ENCODE peak calls at places on chromosomes 11 and 22, in seven cellular contexts. One of them, this sample, is unnamed.
A peak's percentile ranks its signal among the peaks of the same experiment; 100 is the strongest.

GRCh38 chr22:31449521-31449920 is 40.1 kb downstream of the EIF4ENIF1 start:
- DNase-seq in HFF-Myc: no peak
- DNase-seq in nucleus accumbens: no peak
- DNase-seq in CD8-positive, alpha-beta memory T cell: no peak
- DNase-seq in lower leg skin: no peak
- DNase-seq in activated T-cell treated with anti-CD3 and anti-CD28 coated beads for 24 hours: no peak
- DNase-seq in RPMI7951: no peak
- DNase-seq in this sample: no peak

GRCh38 chr11:1643146-1643690 is 13.6 kb downstream of the KRTAP5-5 start:
- DNase-seq in HFF-Myc: no peak
- DNase-seq in nucleus accumbens: no peak
- DNase-seq in lower leg skin: no peak
- DNase-seq in CD8-positive, alpha-beta memory T cell: no peak
- DNase-seq in RPMI7951: no peak
- DNase-seq in activated T-cell treated with anti-CD3 and anti-CD28 coated beads for 24 hours: no peak
- DNase-seq in this sample: peak; percentile 84

GRCh38 chr11:67265633-67266423 is 445 bp upstream of the GRK2 start:
- DNase-seq in CD8-positive, alpha-beta memory T cell: peak; percentile 80
- DNase-seq in activated T-cell treated with anti-CD3 and anti-CD28 coated beads for 24 hours: peak; percentile 67
- DNase-seq in RPMI7951: peak; percentile 54
- DNase-seq in nucleus accumbens: peak; percentile 58
- DNase-seq in HFF-Myc: no peak
- DNase-seq in lower leg skin: no peak
- DNase-seq in this sample: peak; percentile 59

GRCh38 chr11:61728940-61729219 is 23.6 kb upstream of the MYRF start:
- DNase-seq in activated T-cell treated with anti-CD3 and anti-CD28 coated beads for 24 hours: no peak
- DNase-seq in CD8-positive, alpha-beta memory T cell: no peak
- DNase-seq in RPMI7951: peak; percentile 19
- DNase-seq in lower leg skin: no peak
- DNase-seq in HFF-Myc: no peak
- DNase-seq in nucleus accumbens: no peak
- DNase-seq in this sample: no peak

GRCh38 chr22:42919199-42919598 is 62.1 kb upstream of the ARFGAP3 start:
- DNase-seq in RPMI7951: peak; percentile 74
- DNase-seq in lower leg skin: no peak
- DNase-seq in CD8-positive, alpha-beta memory T cell: no peak
- DNase-seq in HFF-Myc: no peak
- DNase-seq in activated T-cell treated with anti-CD3 and anti-CD28 coated beads for 24 hours: no peak
- DNase-seq in nucleus accumbens: no peak
- DNase-seq in this sample: no peak

GRCh38 chr11:110866081-110866480 is 153.8 kb upstream of the ARHGAP20 start:
- DNase-seq in HFF-Myc: no peak
- DNase-seq in lower leg skin: no peak
- DNase-seq in activated T-cell treated with anti-CD3 and anti-CD28 coated beads for 24 hours: no peak
- DNase-seq in nucleus accumbens: no peak
- DNase-seq in CD8-positive, alpha-beta memory T cell: no peak
- DNase-seq in RPMI7951: peak; percentile 13
- DNase-seq in this sample: no peak

GRCh38 chr11:92658733-92659132 is 310.7 kb upstream of the MTNR1B start:
- DNase-seq in RPMI7951: no peak
- DNase-seq in CD8-positive, alpha-beta memory T cell: no peak
- DNase-seq in lower leg skin: no peak
- DNase-seq in activated T-cell treated with anti-CD3 and anti-CD28 coated beads for 24 hours: no peak
- DNase-seq in HFF-Myc: no peak
- DNase-seq in nucleus accumbens: no peak
- DNase-seq in this sample: no peak

GRCh38 chr11:30730011-30730410 is 143.9 kb upstream of the MPPED2 start:
- DNase-seq in nucleus accumbens: no peak
- DNase-seq in activated T-cell treated with anti-CD3 and anti-CD28 coated beads for 24 hours: no peak
- DNase-seq in CD8-positive, alpha-beta memory T cell: no peak
- DNase-seq in lower leg skin: no peak
- DNase-seq in RPMI7951: no peak
- DNase-seq in HFF-Myc: no peak
- DNase-seq in this sample: no peak

GRCh38 chr11:18727499-18728236 is 1.7 kb upstream of the IGSF22 start:
- DNase-seq in HFF-Myc: peak; percentile 26
- DNase-seq in lower leg skin: no peak
- DNase-seq in CD8-positive, alpha-beta memory T cell: peak; percentile 61
- DNase-seq in RPMI7951: no peak
- DNase-seq in nucleus accumbens: peak; percentile 32
- DNase-seq in activated T-cell treated with anti-CD3 and anti-CD28 coated beads for 24 hours: peak; percentile 30
- DNase-seq in this sample: no peak

GRCh38 chr22:47374901-47375575 is 612.6 kb downstream of the TBC1D22A start:
- DNase-seq in nucleus accumbens: no peak
- DNase-seq in CD8-positive, alpha-beta memory T cell: no peak
- DNase-seq in RPMI7951: no peak
- DNase-seq in lower leg skin: no peak
- DNase-seq in HFF-Myc: no peak
- DNase-seq in activated T-cell treated with anti-CD3 and anti-CD28 coated beads for 24 hours: no peak
- DNase-seq in this sample: peak; percentile 71

GRCh38 chr11:128802358-128802981 is 64.6 kb downstream of the KCNJ1 start:
- DNase-seq in activated T-cell treated with anti-CD3 and anti-CD28 coated beads for 24 hours: no peak
- DNase-seq in HFF-Myc: no peak
- DNase-seq in RPMI7951: peak; percentile 71
- DNase-seq in nucleus accumbens: no peak
- DNase-seq in lower leg skin: no peak
- DNase-seq in CD8-positive, alpha-beta memory T cell: no peak
- DNase-seq in this sample: no peak

GRCh38 chr22:27461470-27461869 is 340.1 kb downstream of the MN1 start:
- DNase-seq in HFF-Myc: no peak
- DNase-seq in RPMI7951: peak; percentile 83
- DNase-seq in nucleus accumbens: no peak
- DNase-seq in activated T-cell treated with anti-CD3 and anti-CD28 coated beads for 24 hours: no peak
- DNase-seq in CD8-positive, alpha-beta memory T cell: no peak
- DNase-seq in lower leg skin: no peak
- DNase-seq in this sample: no peak

GRCh38 chr11:46295312-46295995 is 18.0 kb downstream of the CREB3L1 start:
- DNase-seq in nucleus accumbens: peak; percentile 60
- DNase-seq in CD8-positive, alpha-beta memory T cell: peak; percentile 79
- DNase-seq in HFF-Myc: no peak
- DNase-seq in lower leg skin: no peak
- DNase-seq in RPMI7951: peak; percentile 78
- DNase-seq in activated T-cell treated with anti-CD3 and anti-CD28 coated beads for 24 hours: peak; percentile 68
- DNase-seq in this sample: no peak

GRCh38 chr11:109196016-109196415 is 226.0 kb upstream of the C11orf87 start:
- DNase-seq in activated T-cell treated with anti-CD3 and anti-CD28 coated beads for 24 hours: no peak
- DNase-seq in lower leg skin: no peak
- DNase-seq in nucleus accumbens: no peak
- DNase-seq in CD8-positive, alpha-beta memory T cell: no peak
- DNase-seq in HFF-Myc: no peak
- DNase-seq in RPMI7951: no peak
- DNase-seq in this sample: no peak

GRCh38 chr11:131248588-131248987 is 121.8 kb upstream of the NTM start:
- DNase-seq in RPMI7951: peak; percentile 32
- DNase-seq in HFF-Myc: no peak
- DNase-seq in activated T-cell treated with anti-CD3 and anti-CD28 coated beads for 24 hours: no peak
- DNase-seq in CD8-positive, alpha-beta memory T cell: no peak
- DNase-seq in lower leg skin: no peak
- DNase-seq in nucleus accumbens: no peak
- DNase-seq in this sample: no peak

GRCh38 chr11:63146586-63146985 is 2.6 kb upstream of the SLC22A24 start:
- DNase-seq in nucleus accumbens: no peak
- DNase-seq in HFF-Myc: no peak
- DNase-seq in RPMI7951: no peak
- DNase-seq in CD8-positive, alpha-beta memory T cell: no peak
- DNase-seq in activated T-cell treated with anti-CD3 and anti-CD28 coated beads for 24 hours: no peak
- DNase-seq in lower leg skin: no peak
- DNase-seq in this sample: no peak

GRCh38 chr22:42967933-42968332 is 47.0 kb downstream of the PACSIN2 start:
- DNase-seq in HFF-Myc: no peak
- DNase-seq in lower leg skin: peak; percentile 69
- DNase-seq in activated T-cell treated with anti-CD3 and anti-CD28 coated beads for 24 hours: no peak
- DNase-seq in nucleus accumbens: no peak
- DNase-seq in RPMI7951: no peak
- DNase-seq in CD8-positive, alpha-beta memory T cell: no peak
- DNase-seq in this sample: no peak

GRCh38 chr11:80502511-80502910 is 1061.7 kb upstream of the TENM4 start:
- DNase-seq in RPMI7951: no peak
- DNase-seq in lower leg skin: no peak
- DNase-seq in CD8-positive, alpha-beta memory T cell: no peak
- DNase-seq in HFF-Myc: no peak
- DNase-seq in nucleus accumbens: no peak
- DNase-seq in activated T-cell treated with anti-CD3 and anti-CD28 coated beads for 24 hours: no peak
- DNase-seq in this sample: no peak

GRCh38 chr11:118319031-118319814 is 14.7 kb downstream of the CD3E start:
- DNase-seq in CD8-positive, alpha-beta memory T cell: no peak
- DNase-seq in HFF-Myc: no peak
- DNase-seq in activated T-cell treated with anti-CD3 and anti-CD28 coated beads for 24 hours: no peak
- DNase-seq in lower leg skin: no peak
- DNase-seq in RPMI7951: no peak
- DNase-seq in nucleus accumbens: no peak
- DNase-seq in this sample: no peak

GRCh38 chr11:92932023-92932422 is 37.4 kb upstream of the MTNR1B start:
- DNase-seq in HFF-Myc: no peak
- DNase-seq in activated T-cell treated with anti-CD3 and anti-CD28 coated beads for 24 hours: no peak
- DNase-seq in CD8-positive, alpha-beta memory T cell: no peak
- DNase-seq in RPMI7951: peak; percentile 19
- DNase-seq in nucleus accumbens: no peak
- DNase-seq in lower leg skin: no peak
- DNase-seq in this sample: no peak

GRCh38 chr11:34825670-34826383 is 90.4 kb downstream of the APIP start:
- DNase-seq in RPMI7951: no peak
- DNase-seq in activated T-cell treated with anti-CD3 and anti-CD28 coated beads for 24 hours: no peak
- DNase-seq in nucleus accumbens: no peak
- DNase-seq in HFF-Myc: no peak
- DNase-seq in CD8-positive, alpha-beta memory T cell: no peak
- DNase-seq in lower leg skin: no peak
- DNase-seq in this sample: no peak

GRCh38 chr11:30960387-30960992 is 374.3 kb upstream of the MPPED2 start:
- DNase-seq in activated T-cell treated with anti-CD3 and anti-CD28 coated beads for 24 hours: no peak
- DNase-seq in HFF-Myc: no peak
- DNase-seq in lower leg skin: no peak
- DNase-seq in RPMI7951: peak; percentile 15
- DNase-seq in nucleus accumbens: no peak
- DNase-seq in CD8-positive, alpha-beta memory T cell: no peak
- DNase-seq in this sample: no peak